ENCODE peak calls at places on chromosomes 16 and 17, in four cellular contexts. L is RWPE1; R is CD4-positive, alpha-beta T cell; B is MCF 10A. N is an unnamed sample.

GRCh38 chr17:15909481-15909991 is 35.4 kb upstream of the ADORA2B start:
- DNase-seq in L (no peak), B (no peak), R (no peak), N (no peak)

GRCh38 chr16:58105619-58106018 is 23.6 kb downstream of the CFAP20 start:
- DNase-seq in R (no peak), L (no peak), B (no peak), N (no peak)

GRCh38 chr17:21280081-21280518 is 4.4 kb upstream of the MAP2K3 start:
- DNase-seq in B (peak; percentile 86), L (peak; percentile 81), R (peak; percentile 79), N (no peak)

GRCh38 chr17:75344664-75345063 is 55.4 kb upstream of the SLC25A19 start:
- DNase-seq in B (no peak), L (no peak), R (peak; percentile 44), N (no peak)

GRCh38 chr16:592518-593306 is 2.8 kb downstream of the RAB40C start:
- DNase-seq in R (no peak), B (peak; percentile 97), L (peak; percentile 87), N (no peak)

GRCh38 chr16:70473446-70474319 is 19.3 kb downstream of the FCSK start:
- DNase-seq in L (no peak), B (no peak), R (no peak), N (no peak)

GRCh38 chr17:27572665-27573064 is 58.3 kb upstream of the LGALS9 start:
- DNase-seq in R (no peak), B (no peak), L (no peak), N (no peak)

GRCh38 chr17:18377437-18378204 is at the start of gene EVPLL:
- DNase-seq in R (no peak), B (peak; percentile 93), L (peak; percentile 71), N (no peak)

GRCh38 chr17:70476368-70476767 is 307.0 kb downstream of the KCNJ2 start:
- DNase-seq in R (no peak), B (no peak), L (no peak), N (no peak)

GRCh38 chr17:34398990-34399389 is 36.0 kb upstream of the CCL1 start:
- DNase-seq in L (no peak), B (no peak), R (no peak), N (no peak)

GRCh38 chr16:68417711-68418301 is 30.5 kb downstream of the SMPD3 start:
- DNase-seq in B (peak; percentile 79), R (peak; percentile 80), L (peak; percentile 74), N (peak; percentile 35)

GRCh38 chr16:88923450-88923849 is 53.6 kb downstream of the CBFA2T3 start:
- DNase-seq in L (no peak), B (no peak), R (no peak), N (no peak)

GRCh38 chr16:23699100-23699499 is 13.9 kb downstream of the ERN2 start:
- DNase-seq in R (no peak), B (no peak), L (no peak), N (no peak)

GRCh38 chr17:74972107-74972972 is at the start of gene HID1:
- DNase-seq in R (peak; percentile 74), B (no peak), L (peak; percentile 69), N (no peak)

GRCh38 chr17:2691965-2692780 is 19.4 kb downstream of the CLUH start:
- DNase-seq in B (no peak), R (no peak), L (no peak), N (peak; percentile 93)

GRCh38 chr16:86732621-86733297 is 154.4 kb downstream of the FOXL1 start:
- DNase-seq in L (no peak), R (no peak), B (no peak), N (no peak)

GRCh38 chr17:82909322-82909904 is 69.6 kb upstream of the ZNF750 start:
- DNase-seq in L (no peak), R (peak; percentile 59), B (no peak), N (no peak)

GRCh38 chr16:31330553-31330890 is 24.5 kb upstream of the ITGAX start:
- DNase-seq in B (no peak), L (no peak), R (no peak), N (no peak)

GRCh38 chr16:31351937-31352315 is 3.0 kb upstream of the ITGAX start:
- DNase-seq in L (no peak), B (no peak), R (no peak), N (no peak)

GRCh38 chr16:2053897-2054296 is 6.1 kb downstream of the TSC2 start:
- DNase-seq in B (no peak), R (no peak), L (no peak), N (no peak)

GRCh38 chr16:2054543-2055245 is 6.9 kb downstream of the TSC2 start:
- DNase-seq in R (no peak), L (no peak), B (no peak), N (no peak)

GRCh38 chr16:2057438-2057837 is 9.7 kb downstream of the TSC2 start:
- DNase-seq in L (no peak), R (no peak), B (no peak), N (no peak)

GRCh38 chr16:2056681-2057407 is 9.1 kb downstream of the TSC2 start:
- DNase-seq in R (no peak), B (no peak), L (no peak), N (no peak)

DNA sequence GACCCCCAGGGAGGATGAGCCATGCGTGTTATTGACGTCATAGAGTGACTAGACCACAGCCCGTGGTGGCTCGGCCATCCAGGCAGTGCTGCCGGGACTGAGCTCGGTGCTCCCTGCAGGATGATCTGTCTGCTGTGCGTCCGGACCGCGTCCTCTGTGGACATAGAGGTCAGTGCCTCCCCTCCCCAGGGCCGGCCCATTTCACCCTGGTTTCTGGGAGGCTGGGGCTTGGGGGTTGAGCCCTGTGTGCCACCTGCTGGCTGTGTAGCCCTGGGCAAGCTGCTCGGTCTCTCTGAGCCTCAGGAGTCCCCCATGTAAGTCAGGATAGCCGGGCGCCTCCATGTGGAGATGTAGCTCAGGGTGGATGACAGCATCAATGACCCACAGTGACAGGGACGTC is 8.3 kb downstream of the TSC2 start:
- DNase-seq in B (no peak), L (no peak), R (no peak), N (no peak)
- TF ChIP-seq CTCF in B (no peak), L (no peak), R (no peak), N (peak; percentile 62)

GRCh38 chr17:14515015-14515414 is 214.1 kb downstream of the HS3ST3B1 start:
- DNase-seq in B (no peak), L (no peak), R (no peak), N (no peak)
- TF ChIP-seq CTCF in B (no peak), L (no peak), R (no peak), N (peak; percentile 31)

GRCh38 chr17:73783382-73783766 is 139.1 kb upstream of the SDK2 start:
- DNase-seq in R (no peak), B (no peak), L (no peak), N (no peak)

GRCh38 chr17:73784015-73784603 is 139.9 kb upstream of the SDK2 start:
- DNase-seq in B (no peak), L (no peak), R (no peak), N (no peak)

GRCh38 chr17:73782231-73782630 is 138.0 kb upstream of the SDK2 start:
- DNase-seq in R (no peak), B (no peak), L (no peak), N (no peak)

GRCh38 chr17:73785466-73785865 is 141.2 kb upstream of the SDK2 start:
- DNase-seq in B (no peak), R (no peak), L (no peak), N (no peak)

DNA sequence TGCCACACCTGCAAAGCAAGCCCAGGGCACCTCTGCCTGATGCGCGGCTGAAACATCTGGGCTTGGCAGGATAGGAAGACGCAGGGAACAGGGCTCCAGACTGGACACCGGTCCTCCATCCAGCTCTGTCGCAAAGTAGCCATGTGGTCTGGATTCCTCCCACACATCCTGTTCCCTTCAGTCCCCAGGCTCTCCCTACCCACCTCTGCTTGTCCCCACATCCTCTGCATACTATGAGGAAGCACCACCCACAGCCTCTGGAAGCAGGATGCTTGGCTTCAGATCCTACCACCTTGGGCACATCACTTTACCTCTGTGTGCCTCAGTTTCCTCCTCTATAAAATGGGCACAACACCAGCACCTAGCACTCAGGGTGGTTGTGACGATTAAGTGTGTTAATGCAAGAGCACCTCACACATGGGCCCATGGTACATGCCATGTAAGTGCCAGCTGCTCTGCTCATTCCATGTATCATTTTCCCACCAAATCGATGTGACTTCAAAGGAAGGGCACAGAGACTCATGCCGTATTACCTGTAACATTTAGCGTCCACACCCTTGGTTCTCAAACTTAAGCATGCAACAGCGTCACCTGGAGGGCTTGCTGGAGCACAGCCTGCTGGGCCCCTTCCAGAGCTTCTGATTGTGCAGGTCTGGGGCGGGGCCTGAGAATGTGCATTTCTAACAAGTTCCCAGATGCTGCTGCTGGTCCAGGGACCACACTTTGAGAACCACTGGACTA is 138.6 kb upstream of the SDK2 start:
- DNase-seq in B (no peak), L (no peak), R (no peak), N (no peak)
- TF ChIP-seq CTCF in B (peak; percentile 20), L (no peak), R (no peak), N (no peak)

GRCh38 chr17:64081802-64082799 is 47.8 kb downstream of the ERN1 start:
- DNase-seq in B (peak; percentile 87), R (peak; percentile 12), L (peak; percentile 74), N (no peak)
- TF ChIP-seq CTCF in B (no peak), R (peak; percentile 28), L (no peak), N (peak; percentile 52)

DNA sequence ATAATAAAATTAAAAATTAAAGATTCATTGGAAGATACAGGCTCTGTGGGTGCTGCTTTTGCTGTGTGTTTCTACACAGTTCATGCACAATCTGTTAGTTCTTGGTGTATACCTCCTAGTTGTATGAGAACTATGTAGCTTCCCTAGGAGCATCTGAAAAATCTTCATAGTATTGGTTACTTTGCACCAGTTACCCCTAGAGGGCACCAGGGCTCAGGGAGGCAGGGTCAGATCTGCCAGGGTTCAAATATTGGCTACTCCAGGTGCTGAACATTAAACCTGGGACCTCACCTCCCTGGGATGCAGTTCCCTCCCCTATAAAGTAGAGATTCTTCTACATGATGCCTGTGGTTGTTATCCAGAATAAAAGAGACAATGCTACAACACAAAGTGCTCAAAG is 583.0 kb upstream of the CDH11 start:
- DNase-seq in B (no peak), L (no peak), R (no peak), N (no peak)
- TF ChIP-seq CTCF in B (no peak), L (no peak), R (no peak), N (peak; percentile 65)

DNA sequence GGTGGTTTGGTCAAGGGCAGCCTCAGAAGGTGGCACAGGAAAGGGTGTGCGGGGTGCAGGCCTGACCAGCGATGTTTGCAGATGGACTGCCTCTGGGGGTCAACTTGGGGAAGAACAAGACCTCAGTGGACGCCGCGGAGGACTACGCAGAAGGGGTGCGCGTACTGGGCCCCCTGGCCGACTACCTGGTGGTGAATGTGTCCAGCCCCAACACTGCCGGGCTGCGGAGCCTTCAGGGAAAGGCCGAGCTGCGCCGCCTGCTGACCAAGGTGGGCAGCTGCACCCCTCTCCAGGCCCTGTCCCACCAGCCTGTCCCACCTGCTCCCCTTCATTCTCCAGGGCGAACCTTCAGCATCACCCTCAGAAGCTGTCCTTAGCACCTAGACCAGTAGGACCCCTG is 12.5 kb downstream of the DHODH start:
- DNase-seq in R (no peak), B (no peak), L (no peak), N (no peak)
- TF ChIP-seq CTCF in R (no peak), B (no peak), L (no peak), N (no peak)

N was measured in chondrocyte.